ENCODE peak calls at places on chromosomes 13 and 19, in six cellular contexts. One of them, this sample, is unnamed.

GRCh38 chr19:49339364-49340068 is 4.3 kb downstream of the CD37 start:
- DNase-seq in GM13976: no peak
- DNase-seq in IMR-90: peak
- DNase-seq in thyroid gland: peak
- DNase-seq in AG09309: no peak
- DNase-seq in CD4-positive, alpha-beta T cell: no peak
- DNase-seq in this sample: peak

GRCh38 chr13:74444161-74444571 is 310.0 kb upstream of the KLF12 start:
- DNase-seq in thyroid gland: no peak
- DNase-seq in CD4-positive, alpha-beta T cell: no peak
- DNase-seq in AG09309: no peak
- DNase-seq in GM13976: no peak
- DNase-seq in IMR-90: no peak
- DNase-seq in this sample: no peak

GRCh38 chr19:40639638-40639982 is 38.4 kb downstream of the LTBP4 start:
- DNase-seq in CD4-positive, alpha-beta T cell: no peak
- DNase-seq in thyroid gland: no peak
- DNase-seq in IMR-90: no peak
- DNase-seq in AG09309: no peak
- DNase-seq in GM13976: no peak
- DNase-seq in this sample: no peak

GRCh38 chr19:45406957-45407375 is 522 bp downstream of the POLR1G start:
- DNase-seq in IMR-90: no peak
- DNase-seq in thyroid gland: no peak
- DNase-seq in CD4-positive, alpha-beta T cell: no peak
- DNase-seq in GM13976: no peak
- DNase-seq in AG09309: no peak
- DNase-seq in this sample: no peak

GRCh38 chr13:107331359-107331758 is 763.4 kb upstream of the ARGLU1 start:
- DNase-seq in thyroid gland: no peak
- DNase-seq in IMR-90: no peak
- DNase-seq in GM13976: no peak
- DNase-seq in AG09309: no peak
- DNase-seq in CD4-positive, alpha-beta T cell: no peak
- DNase-seq in this sample: no peak

GRCh38 chr19:1651061-1651547 is 1.3 kb downstream of the TCF3 start:
- DNase-seq in CD4-positive, alpha-beta T cell: peak
- DNase-seq in IMR-90: peak
- DNase-seq in thyroid gland: no peak
- DNase-seq in GM13976: peak
- DNase-seq in AG09309: no peak
- DNase-seq in this sample: no peak

GRCh38 chr19:58428617-58429016 is 11.3 kb downstream of the ZNF132 start:
- DNase-seq in IMR-90: no peak
- DNase-seq in CD4-positive, alpha-beta T cell: no peak
- DNase-seq in GM13976: no peak
- DNase-seq in thyroid gland: no peak
- DNase-seq in AG09309: no peak
- DNase-seq in this sample: no peak

GRCh38 chr19:34171539-34171876 is 796 bp upstream of the LSM14A start:
- DNase-seq in CD4-positive, alpha-beta T cell: no peak
- DNase-seq in GM13976: peak
- DNase-seq in AG09309: no peak
- DNase-seq in IMR-90: peak
- DNase-seq in thyroid gland: no peak
- DNase-seq in this sample: no peak

GRCh38 chr13:44815507-44816074 is 173.7 kb downstream of the NUFIP1 start:
- DNase-seq in thyroid gland: peak
- DNase-seq in AG09309: peak
- DNase-seq in CD4-positive, alpha-beta T cell: no peak
- DNase-seq in IMR-90: peak
- DNase-seq in GM13976: peak
- DNase-seq in this sample: peak

GRCh38 chr13:109737606-109738005 is 48.8 kb downstream of the IRS2 start:
- DNase-seq in CD4-positive, alpha-beta T cell: no peak
- DNase-seq in thyroid gland: no peak
- DNase-seq in AG09309: no peak
- DNase-seq in IMR-90: peak
- DNase-seq in GM13976: no peak
- DNase-seq in this sample: no peak

GRCh38 chr13:32617112-32617511 is 30.9 kb downstream of the PDS5B start:
- DNase-seq in CD4-positive, alpha-beta T cell: no peak
- DNase-seq in AG09309: no peak
- DNase-seq in thyroid gland: no peak
- DNase-seq in IMR-90: no peak
- DNase-seq in GM13976: no peak
- DNase-seq in this sample: no peak
- TF ChIP-seq CTCF in CD4-positive, alpha-beta T cell: no peak
- TF ChIP-seq CTCF in AG09309: no peak
- TF ChIP-seq CTCF in thyroid gland: no peak
- TF ChIP-seq CTCF in IMR-90: no peak
- TF ChIP-seq CTCF in GM13976: no peak
- TF ChIP-seq CTCF in this sample: no peak

GRCh38 chr19:15418588-15419412 is at the start of gene AKAP8L:
- DNase-seq in AG09309: peak
- DNase-seq in thyroid gland: peak
- DNase-seq in IMR-90: peak
- DNase-seq in CD4-positive, alpha-beta T cell: peak
- DNase-seq in GM13976: peak
- DNase-seq in this sample: peak

GRCh38 chr19:15418112-15418587 is 638 bp downstream of the AKAP8L start:
- DNase-seq in CD4-positive, alpha-beta T cell: no peak
- DNase-seq in IMR-90: no peak
- DNase-seq in AG09309: no peak
- DNase-seq in thyroid gland: peak
- DNase-seq in GM13976: no peak
- DNase-seq in this sample: no peak

GRCh38 chr19:15417699-15418098 is 1.1 kb downstream of the AKAP8L start:
- DNase-seq in thyroid gland: no peak
- DNase-seq in CD4-positive, alpha-beta T cell: no peak
- DNase-seq in IMR-90: no peak
- DNase-seq in GM13976: no peak
- DNase-seq in AG09309: no peak
- DNase-seq in this sample: no peak

DNA sequence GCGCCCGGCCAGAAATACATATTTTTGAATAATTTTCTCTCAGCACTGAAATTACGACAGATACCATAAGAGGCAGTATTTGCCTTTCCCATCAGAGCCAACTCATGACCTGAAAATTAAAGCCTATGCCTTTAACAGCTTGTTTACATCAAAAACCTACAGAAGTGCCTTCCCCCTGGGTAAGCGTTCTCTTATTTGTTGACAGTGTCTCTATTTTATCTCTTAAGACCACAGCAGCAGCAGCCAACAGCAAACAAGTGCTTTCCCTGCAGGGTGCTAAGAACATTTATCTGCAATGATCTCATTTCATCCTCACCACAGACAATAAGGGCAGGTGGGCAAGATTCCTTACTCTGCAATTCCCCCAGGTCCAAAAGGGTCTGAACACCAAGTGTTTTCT is 6.0 kb downstream of the AKAP8L start:
- DNase-seq in CD4-positive, alpha-beta T cell: no peak
- DNase-seq in thyroid gland: no peak
- DNase-seq in GM13976: no peak
- DNase-seq in IMR-90: no peak
- DNase-seq in AG09309: no peak
- DNase-seq in this sample: no peak
- TF ChIP-seq CTCF in CD4-positive, alpha-beta T cell: no peak
- TF ChIP-seq CTCF in thyroid gland: no peak
- TF ChIP-seq CTCF in GM13976: no peak
- TF ChIP-seq CTCF in IMR-90: peak
- TF ChIP-seq CTCF in AG09309: no peak
- TF ChIP-seq CTCF in this sample: no peak

GRCh38 chr19:4733755-4734345 is 10.2 kb upstream of the DPP9 start:
- DNase-seq in AG09309: no peak
- DNase-seq in IMR-90: no peak
- DNase-seq in GM13976: no peak
- DNase-seq in CD4-positive, alpha-beta T cell: no peak
- DNase-seq in thyroid gland: no peak
- DNase-seq in this sample: no peak
- TF ChIP-seq CTCF in AG09309: no peak
- TF ChIP-seq CTCF in IMR-90: no peak
- TF ChIP-seq CTCF in GM13976: no peak
- TF ChIP-seq CTCF in CD4-positive, alpha-beta T cell: no peak
- TF ChIP-seq CTCF in thyroid gland: no peak
- TF ChIP-seq CTCF in this sample: no peak

GRCh38 chr13:42350141-42350540 is 78.2 kb downstream of the AKAP11 start:
- DNase-seq in IMR-90: no peak
- DNase-seq in AG09309: no peak
- DNase-seq in GM13976: no peak
- DNase-seq in CD4-positive, alpha-beta T cell: no peak
- DNase-seq in thyroid gland: no peak
- DNase-seq in this sample: no peak

GRCh38 chr13:42360046-42360445 is 88.1 kb downstream of the AKAP11 start:
- DNase-seq in IMR-90: no peak
- DNase-seq in CD4-positive, alpha-beta T cell: no peak
- DNase-seq in GM13976: no peak
- DNase-seq in AG09309: no peak
- DNase-seq in thyroid gland: no peak
- DNase-seq in this sample: no peak

GRCh38 chr13:42355841-42356575 is 84.1 kb downstream of the AKAP11 start:
- DNase-seq in IMR-90: no peak
- DNase-seq in CD4-positive, alpha-beta T cell: no peak
- DNase-seq in GM13976: no peak
- DNase-seq in AG09309: no peak
- DNase-seq in thyroid gland: no peak
- DNase-seq in this sample: no peak

GRCh38 chr13:42355118-42355840 is 83.3 kb downstream of the AKAP11 start:
- DNase-seq in thyroid gland: no peak
- DNase-seq in GM13976: peak
- DNase-seq in AG09309: no peak
- DNase-seq in CD4-positive, alpha-beta T cell: peak
- DNase-seq in IMR-90: no peak
- DNase-seq in this sample: no peak

DNA sequence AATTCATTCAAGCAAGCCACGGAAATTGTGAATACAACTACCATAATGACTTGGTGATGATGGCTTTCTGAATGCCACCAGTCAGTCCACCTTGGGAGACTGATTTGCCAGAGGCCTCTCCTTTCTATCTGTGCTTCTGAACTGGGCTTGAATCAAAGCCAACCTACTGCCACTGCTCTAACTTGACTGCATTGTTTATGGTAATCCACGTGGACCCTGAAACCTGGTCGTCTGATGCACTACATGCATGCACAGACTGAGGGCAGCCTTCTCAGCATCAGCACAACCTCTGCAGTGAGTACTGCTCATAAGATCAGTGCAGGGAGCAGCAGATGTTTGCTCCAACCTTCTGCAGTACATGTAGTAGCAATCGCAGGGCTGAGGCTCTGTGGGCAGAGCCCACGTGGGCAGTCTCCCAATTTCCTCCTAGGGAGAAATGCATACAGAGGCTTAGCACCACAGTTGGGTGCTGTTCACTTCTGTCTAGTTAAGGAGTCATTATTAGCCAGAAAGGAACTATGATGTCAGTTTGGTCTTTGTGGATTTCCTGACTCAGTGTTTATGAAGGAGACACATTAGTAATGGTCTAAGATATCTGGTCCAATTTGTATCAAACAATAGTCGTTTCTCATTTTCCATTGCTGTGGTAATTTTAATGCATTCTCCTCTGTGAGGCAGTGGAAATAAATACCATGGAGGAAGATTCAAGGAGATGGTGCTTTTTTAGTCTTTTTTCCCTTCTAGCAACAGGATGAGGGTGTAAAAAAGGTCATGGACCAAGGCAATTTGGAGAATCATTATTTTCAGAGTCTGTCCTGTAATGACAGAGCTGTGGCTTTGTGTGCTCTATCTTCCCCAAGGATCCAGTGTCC is 82.5 kb downstream of the AKAP11 start:
- DNase-seq in thyroid gland: no peak
- DNase-seq in AG09309: no peak
- DNase-seq in GM13976: peak
- DNase-seq in CD4-positive, alpha-beta T cell: peak
- DNase-seq in IMR-90: peak
- DNase-seq in this sample: no peak
- TF ChIP-seq CTCF in thyroid gland: no peak
- TF ChIP-seq CTCF in AG09309: peak
- TF ChIP-seq CTCF in GM13976: peak
- TF ChIP-seq CTCF in CD4-positive, alpha-beta T cell: no peak
- TF ChIP-seq CTCF in IMR-90: no peak
- TF ChIP-seq CTCF in this sample: no peak

DNA sequence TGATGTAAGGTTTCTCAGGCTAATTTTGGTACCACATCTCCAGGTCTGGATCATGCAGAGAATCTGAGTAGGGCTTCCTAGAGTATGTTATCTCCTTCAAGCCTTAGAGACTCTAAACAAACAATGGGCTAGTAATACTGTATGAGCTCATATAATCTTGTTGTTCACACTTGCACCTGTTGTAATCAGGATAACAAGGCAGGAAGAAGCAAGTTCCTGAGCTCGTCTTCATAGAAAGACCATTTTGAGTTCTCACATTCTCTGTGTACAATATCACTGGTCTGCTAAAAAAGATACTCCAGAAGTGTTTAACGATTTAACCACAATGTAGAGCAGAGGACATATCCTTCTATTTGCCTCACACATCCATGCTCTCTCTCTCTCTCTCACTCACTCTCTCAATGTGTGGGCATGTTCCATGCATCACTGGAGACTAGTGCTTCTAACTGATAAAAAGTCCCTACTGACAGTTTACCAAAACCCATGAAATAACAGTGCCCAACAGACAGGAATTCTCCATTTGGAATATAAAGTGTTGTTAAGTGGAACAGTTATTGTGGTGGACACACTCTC is 122.9 kb downstream of the MIPEP start:
- DNase-seq in GM13976: no peak
- DNase-seq in CD4-positive, alpha-beta T cell: no peak
- DNase-seq in thyroid gland: no peak
- DNase-seq in IMR-90: no peak
- DNase-seq in AG09309: no peak
- DNase-seq in this sample: no peak
- TF ChIP-seq CTCF in GM13976: no peak
- TF ChIP-seq CTCF in CD4-positive, alpha-beta T cell: no peak
- TF ChIP-seq CTCF in thyroid gland: no peak
- TF ChIP-seq CTCF in IMR-90: no peak
- TF ChIP-seq CTCF in AG09309: no peak
- TF ChIP-seq CTCF in this sample: no peak

This sample was measured in omental fat pad.